ENCODE peak calls at places on chromosomes 3 and 15, in six cellular contexts. One of them, this sample, is unnamed.

GRCh38 chr3:11455977-11456376 is 183.8 kb downstream of the ATG7 start:
- DNase-seq in HFF-Myc: no peak
- DNase-seq in ovary: no peak
- DNase-seq in HL-60: peak
- DNase-seq in brain microvascular endothelial cell: peak
- DNase-seq in lower lobe of right lung: no peak
- DNase-seq in this sample: no peak

GRCh38 chr3:99768126-99768525 is 49.5 kb upstream of the CMSS1 start:
- DNase-seq in HFF-Myc: no peak
- DNase-seq in ovary: no peak
- DNase-seq in HL-60: no peak
- DNase-seq in brain microvascular endothelial cell: no peak
- DNase-seq in lower lobe of right lung: no peak
- DNase-seq in this sample: no peak

GRCh38 chr15:35047528-35047927 is 37.6 kb downstream of the NANOGP8 start:
- DNase-seq in HFF-Myc: no peak
- DNase-seq in ovary: no peak
- DNase-seq in HL-60: no peak
- DNase-seq in brain microvascular endothelial cell: no peak
- DNase-seq in lower lobe of right lung: no peak
- DNase-seq in this sample: no peak

GRCh38 chr3:183108002-183108449 is 8.7 kb upstream of the MCCC1 start:
- DNase-seq in HFF-Myc: no peak
- DNase-seq in ovary: no peak
- DNase-seq in HL-60: peak
- DNase-seq in brain microvascular endothelial cell: no peak
- DNase-seq in lower lobe of right lung: no peak
- DNase-seq in this sample: no peak

GRCh38 chr3:97228966-97229365 is 414.6 kb downstream of the EPHA6 start:
- DNase-seq in HFF-Myc: no peak
- DNase-seq in ovary: no peak
- DNase-seq in HL-60: no peak
- DNase-seq in brain microvascular endothelial cell: no peak
- DNase-seq in lower lobe of right lung: no peak
- DNase-seq in this sample: no peak

GRCh38 chr3:41026394-41027177 is 172.7 kb upstream of the CTNNB1 start:
- DNase-seq in HFF-Myc: peak
- DNase-seq in ovary: peak
- DNase-seq in HL-60: no peak
- DNase-seq in brain microvascular endothelial cell: peak
- DNase-seq in lower lobe of right lung: peak
- DNase-seq in this sample: peak

GRCh38 chr3:15391007-15391406 is 36.3 kb downstream of the METTL6 start:
- DNase-seq in HFF-Myc: no peak
- DNase-seq in ovary: no peak
- DNase-seq in HL-60: no peak
- DNase-seq in brain microvascular endothelial cell: no peak
- DNase-seq in lower lobe of right lung: no peak
- DNase-seq in this sample: no peak

GRCh38 chr3:24323272-24323671 is 171.4 kb downstream of the THRB start:
- DNase-seq in HFF-Myc: no peak
- DNase-seq in ovary: no peak
- DNase-seq in HL-60: no peak
- DNase-seq in brain microvascular endothelial cell: no peak
- DNase-seq in lower lobe of right lung: no peak
- DNase-seq in this sample: no peak

GRCh38 chr3:84692261-84692660 is 266.5 kb upstream of the CADM2 start:
- DNase-seq in HFF-Myc: no peak
- DNase-seq in ovary: no peak
- DNase-seq in HL-60: peak
- DNase-seq in brain microvascular endothelial cell: no peak
- DNase-seq in lower lobe of right lung: peak
- DNase-seq in this sample: no peak

GRCh38 chr3:30826381-30827061 is 67.9 kb downstream of the GADL1 start:
- DNase-seq in HFF-Myc: no peak
- DNase-seq in ovary: peak
- DNase-seq in HL-60: no peak
- DNase-seq in brain microvascular endothelial cell: no peak
- DNase-seq in lower lobe of right lung: no peak
- DNase-seq in this sample: no peak

GRCh38 chr3:4584537-4585249 is 91.5 kb downstream of the ITPR1 start:
- DNase-seq in HFF-Myc: no peak
- DNase-seq in ovary: peak
- DNase-seq in HL-60: peak
- DNase-seq in brain microvascular endothelial cell: peak
- DNase-seq in lower lobe of right lung: no peak
- DNase-seq in this sample: no peak

GRCh38 chr3:66989860-66990696 is 8.0 kb upstream of the KBTBD8 start:
- DNase-seq in HFF-Myc: no peak
- DNase-seq in ovary: no peak
- DNase-seq in HL-60: no peak
- DNase-seq in brain microvascular endothelial cell: no peak
- DNase-seq in lower lobe of right lung: no peak
- DNase-seq in this sample: no peak

DNA sequence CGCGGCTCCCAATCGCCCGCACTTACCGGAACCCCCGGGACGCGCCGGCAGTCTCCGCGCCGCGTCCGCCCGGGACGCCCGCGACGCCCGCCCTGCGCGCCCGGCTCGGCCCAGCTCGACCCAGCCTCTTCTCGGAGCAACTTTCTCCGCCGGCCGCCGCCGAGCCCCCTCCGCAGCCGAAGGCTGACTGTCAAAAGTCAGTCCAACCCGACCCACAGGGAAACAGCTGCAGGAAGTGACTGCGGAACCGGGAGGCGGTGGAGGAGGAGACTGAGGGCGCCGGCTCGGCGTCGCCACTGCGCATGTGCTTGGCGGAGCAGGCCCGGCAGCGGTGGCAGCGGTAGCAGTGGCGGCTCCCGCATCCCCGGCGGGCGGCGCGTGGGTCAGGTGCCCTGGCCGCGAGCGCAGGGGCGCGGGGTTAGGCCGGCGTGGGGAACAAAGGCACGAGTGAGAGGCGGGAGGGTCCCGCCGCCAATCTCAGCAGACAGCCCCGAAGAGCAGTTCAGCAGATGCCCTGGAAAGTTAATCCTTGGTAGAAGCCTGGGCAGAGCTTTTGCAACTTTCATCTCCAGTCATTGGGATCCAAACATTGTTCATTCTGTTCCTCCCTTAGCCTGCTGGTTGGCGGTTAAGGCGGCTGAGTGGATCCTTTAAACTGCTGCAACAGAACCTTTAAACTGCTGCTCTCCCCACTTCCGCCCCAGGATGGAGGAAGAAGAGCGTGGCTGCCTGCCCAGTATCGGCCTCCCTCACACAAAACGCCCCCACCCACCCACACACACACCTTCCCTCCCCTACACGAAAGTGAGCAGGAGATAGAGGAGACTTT is at the start of gene ZMAT3:
- DNase-seq in HFF-Myc: peak
- DNase-seq in ovary: peak
- DNase-seq in HL-60: peak
- DNase-seq in brain microvascular endothelial cell: peak
- DNase-seq in lower lobe of right lung: peak
- DNase-seq in this sample: peak
- TF ChIP-seq CTCF in HFF-Myc: no peak
- TF ChIP-seq CTCF in ovary: no peak
- TF ChIP-seq CTCF in HL-60: no peak
- TF ChIP-seq CTCF in brain microvascular endothelial cell: no peak
- TF ChIP-seq CTCF in lower lobe of right lung: no peak
- TF ChIP-seq CTCF in this sample: no peak

GRCh38 chr15:96324900-96325299 is 5.6 kb upstream of the NR2F2 start:
- DNase-seq in HFF-Myc: no peak
- DNase-seq in ovary: no peak
- DNase-seq in HL-60: no peak
- DNase-seq in brain microvascular endothelial cell: no peak
- DNase-seq in lower lobe of right lung: no peak
- DNase-seq in this sample: no peak

GRCh38 chr15:96325579-96326331 is 4.7 kb upstream of the NR2F2 start:
- DNase-seq in HFF-Myc: no peak
- DNase-seq in ovary: no peak
- DNase-seq in HL-60: no peak
- DNase-seq in brain microvascular endothelial cell: peak
- DNase-seq in lower lobe of right lung: no peak
- DNase-seq in this sample: no peak

GRCh38 chr15:96322401-96323249 is 7.9 kb upstream of the NR2F2 start:
- DNase-seq in HFF-Myc: no peak
- DNase-seq in ovary: peak
- DNase-seq in HL-60: no peak
- DNase-seq in brain microvascular endothelial cell: peak
- DNase-seq in lower lobe of right lung: peak
- DNase-seq in this sample: no peak

GRCh38 chr15:96323250-96324162 is 7.0 kb upstream of the NR2F2 start:
- DNase-seq in HFF-Myc: no peak
- DNase-seq in ovary: peak
- DNase-seq in HL-60: no peak
- DNase-seq in brain microvascular endothelial cell: no peak
- DNase-seq in lower lobe of right lung: peak
- DNase-seq in this sample: no peak

GRCh38 chr15:96324192-96324895 is 6.2 kb upstream of the NR2F2 start:
- DNase-seq in HFF-Myc: no peak
- DNase-seq in ovary: peak
- DNase-seq in HL-60: no peak
- DNase-seq in brain microvascular endothelial cell: peak
- DNase-seq in lower lobe of right lung: no peak
- DNase-seq in this sample: no peak
- H3K4me3 ChIP-seq in HFF-Myc: peak
- H3K4me3 ChIP-seq in ovary: peak
- H3K4me3 ChIP-seq in HL-60: no peak
- H3K4me3 ChIP-seq in brain microvascular endothelial cell: peak
- H3K4me3 ChIP-seq in lower lobe of right lung: peak
- H3K4me3 ChIP-seq in this sample: no peak

GRCh38 chr15:98085003-98085639 is 124.6 kb downstream of the ARRDC4 start:
- DNase-seq in HFF-Myc: peak
- DNase-seq in ovary: no peak
- DNase-seq in HL-60: peak
- DNase-seq in brain microvascular endothelial cell: peak
- DNase-seq in lower lobe of right lung: no peak
- DNase-seq in this sample: peak

GRCh38 chr15:98083203-98083910 is 122.9 kb downstream of the ARRDC4 start:
- DNase-seq in HFF-Myc: no peak
- DNase-seq in ovary: no peak
- DNase-seq in HL-60: no peak
- DNase-seq in brain microvascular endothelial cell: no peak
- DNase-seq in lower lobe of right lung: no peak
- DNase-seq in this sample: no peak
- TF ChIP-seq CTCF in HFF-Myc: peak
- TF ChIP-seq CTCF in ovary: no peak
- TF ChIP-seq CTCF in HL-60: no peak
- TF ChIP-seq CTCF in brain microvascular endothelial cell: no peak
- TF ChIP-seq CTCF in lower lobe of right lung: no peak
- TF ChIP-seq CTCF in this sample: peak

GRCh38 chr3:187961366-187961765 is 192.6 kb upstream of the LPP start:
- DNase-seq in HFF-Myc: no peak
- DNase-seq in ovary: no peak
- DNase-seq in HL-60: no peak
- DNase-seq in brain microvascular endothelial cell: no peak
- DNase-seq in lower lobe of right lung: no peak
- DNase-seq in this sample: no peak

GRCh38 chr3:187964759-187965158 is 189.2 kb upstream of the LPP start:
- DNase-seq in HFF-Myc: no peak
- DNase-seq in ovary: no peak
- DNase-seq in HL-60: no peak
- DNase-seq in brain microvascular endothelial cell: no peak
- DNase-seq in lower lobe of right lung: no peak
- DNase-seq in this sample: no peak

GRCh38 chr3:187966141-187966540 is 187.8 kb upstream of the LPP start:
- DNase-seq in HFF-Myc: no peak
- DNase-seq in ovary: no peak
- DNase-seq in HL-60: no peak
- DNase-seq in brain microvascular endothelial cell: no peak
- DNase-seq in lower lobe of right lung: no peak
- DNase-seq in this sample: no peak

GRCh38 chr3:187963003-187963676 is 190.8 kb upstream of the LPP start:
- DNase-seq in HFF-Myc: no peak
- DNase-seq in ovary: no peak
- DNase-seq in HL-60: no peak
- DNase-seq in brain microvascular endothelial cell: no peak
- DNase-seq in lower lobe of right lung: no peak
- DNase-seq in this sample: no peak

GRCh38 chr3:187963677-187964385 is 190.1 kb upstream of the LPP start:
- DNase-seq in HFF-Myc: no peak
- DNase-seq in ovary: no peak
- DNase-seq in HL-60: peak
- DNase-seq in brain microvascular endothelial cell: no peak
- DNase-seq in lower lobe of right lung: no peak
- DNase-seq in this sample: no peak
- H3K4me3 ChIP-seq in HFF-Myc: no peak
- H3K4me3 ChIP-seq in ovary: no peak
- H3K4me3 ChIP-seq in HL-60: no peak
- H3K4me3 ChIP-seq in brain microvascular endothelial cell: no peak
- H3K4me3 ChIP-seq in lower lobe of right lung: no peak
- H3K4me3 ChIP-seq in this sample: no peak

GRCh38 chr15:40307421-40308165 is at the start of gene PLCB2:
- DNase-seq in HFF-Myc: no peak
- DNase-seq in ovary: no peak
- DNase-seq in HL-60: peak
- DNase-seq in brain microvascular endothelial cell: no peak
- DNase-seq in lower lobe of right lung: peak
- DNase-seq in this sample: no peak
- TF ChIP-seq CTCF in HFF-Myc: peak
- TF ChIP-seq CTCF in ovary: no peak
- TF ChIP-seq CTCF in HL-60: peak
- TF ChIP-seq CTCF in brain microvascular endothelial cell: peak
- TF ChIP-seq CTCF in lower lobe of right lung: peak
- TF ChIP-seq CTCF in this sample: peak

DNA sequence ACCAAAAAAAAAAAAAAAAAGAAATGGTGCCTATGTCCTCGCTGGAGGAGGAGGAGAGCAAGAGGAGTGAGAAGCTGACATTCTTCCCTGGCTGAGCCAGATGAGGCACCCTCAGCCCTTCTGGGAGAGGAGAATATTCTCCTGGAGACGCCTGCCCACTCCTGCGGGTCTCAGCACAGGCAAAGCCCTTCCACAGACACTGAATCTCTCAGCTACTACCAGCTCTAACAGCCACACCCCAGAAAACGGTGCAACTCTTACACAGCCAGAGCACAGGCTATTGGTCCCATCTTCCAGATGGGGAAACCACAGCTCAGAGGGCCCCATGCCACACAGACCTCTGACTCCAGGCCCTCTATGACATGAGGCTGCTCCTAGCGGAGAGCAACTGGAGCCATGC is 5.7 kb downstream of the RASL12 start:
- DNase-seq in HFF-Myc: no peak
- DNase-seq in ovary: peak
- DNase-seq in HL-60: no peak
- DNase-seq in brain microvascular endothelial cell: no peak
- DNase-seq in lower lobe of right lung: no peak
- DNase-seq in this sample: no peak
- H3K4me3 ChIP-seq in HFF-Myc: no peak
- H3K4me3 ChIP-seq in ovary: no peak
- H3K4me3 ChIP-seq in HL-60: no peak
- H3K4me3 ChIP-seq in brain microvascular endothelial cell: no peak
- H3K4me3 ChIP-seq in lower lobe of right lung: peak
- H3K4me3 ChIP-seq in this sample: no peak

This sample was measured in retinal pigment epithelial cell.